ENCODE peak calls at places on chromosomes 6 and 20, in nine cellular contexts. W, H, C, T, D, E, S, L and R are unnamed samples.

GRCh38 chr20:10864076-10864672 is 190.4 kb upstream of the JAG1 start:
- DNase-seq in T (peak), E (peak), H (peak), L (no peak), D (peak), S (no peak), C (no peak), W (peak), R (peak)

GRCh38 chr6:52399511-52400315 is 20.4 kb upstream of the EFHC1 start:
- DNase-seq in H (no peak), W (peak), T (peak), C (no peak), D (peak), L (peak), S (peak), E (peak), R (peak)

GRCh38 chr20:32661820-32662528 is 11.8 kb downstream of the C20orf203 start:
- DNase-seq in W (no peak), S (no peak), D (no peak), H (no peak), L (no peak), E (no peak), T (no peak), C (no peak), R (no peak)

GRCh38 chr20:62413896-62414481 is 6.9 kb upstream of the CABLES2 start:
- DNase-seq in C (no peak), S (no peak), L (no peak), E (no peak), D (peak), W (no peak), T (no peak), H (no peak), R (no peak)

GRCh38 chr20:46218656-46219055 is 89.6 kb downstream of the CDH22 start:
- DNase-seq in D (no peak), E (no peak), H (no peak), C (no peak), S (no peak), W (no peak), T (no peak), L (no peak), R (no peak)

GRCh38 chr20:25382704-25383370 is 7.8 kb downstream of the ABHD12 start:
- DNase-seq in L (no peak), S (no peak), H (no peak), T (no peak), D (no peak), C (no peak), E (no peak), W (no peak), R (no peak)

GRCh38 chr6:56840467-56841371 is 114.2 kb upstream of the BEND6 start:
- DNase-seq in H (no peak), E (peak), L (peak), W (peak), D (peak), S (peak), T (peak), C (no peak), R (no peak)

GRCh38 chr20:62198496-62198895 is 15.7 kb downstream of the MTG2 start:
- DNase-seq in E (no peak), H (no peak), W (no peak), C (no peak), T (no peak), S (no peak), L (no peak), D (no peak), R (no peak)

GRCh38 chr6:38552136-38552535 is 87.6 kb downstream of the BTBD9 start:
- DNase-seq in E (no peak), H (no peak), T (no peak), D (no peak), C (no peak), S (no peak), W (no peak), L (no peak), R (no peak)

GRCh38 chr20:63695419-63696310 is 787 bp upstream of the TNFRSF6B start:
- DNase-seq in W (no peak), E (no peak), S (no peak), H (no peak), L (no peak), D (no peak), C (no peak), T (no peak), R (no peak)

GRCh38 chr20:63697357-63697867 is 960 bp downstream of the TNFRSF6B start:
- DNase-seq in L (no peak), H (no peak), W (no peak), T (no peak), C (no peak), D (no peak), E (peak), S (no peak), R (peak)

GRCh38 chr20:63696628-63697356 is at the start of gene TNFRSF6B:
- DNase-seq in E (no peak), D (no peak), H (no peak), S (peak), C (peak), L (no peak), T (no peak), W (no peak), R (peak)

GRCh38 chr20:63694596-63695418 is 1.6 kb upstream of the TNFRSF6B start:
- DNase-seq in C (no peak), T (no peak), E (no peak), D (no peak), H (no peak), S (no peak), W (no peak), L (no peak), R (peak)

GRCh38 chr20:63696311-63696627 is 183 bp upstream of the TNFRSF6B start:
- DNase-seq in L (no peak), C (no peak), D (no peak), T (peak), H (peak), W (peak), E (peak), S (no peak), R (peak)
- H3K4me2 ChIP-seq in L (no peak), C (peak), D (no peak), T (peak), H (peak), W (no peak), E (peak), S (no peak), R (no peak)

GRCh38 chr6:158938220-158938619 is 61.8 kb downstream of the RSPH3 start:
- DNase-seq in L (no peak), S (no peak), W (no peak), H (no peak), E (no peak), C (peak), D (no peak), T (no peak), R (no peak)
- H3K4me2 ChIP-seq in L (no peak), S (no peak), W (no peak), H (peak), E (no peak), C (no peak), D (peak), T (no peak), R (no peak)

DNA sequence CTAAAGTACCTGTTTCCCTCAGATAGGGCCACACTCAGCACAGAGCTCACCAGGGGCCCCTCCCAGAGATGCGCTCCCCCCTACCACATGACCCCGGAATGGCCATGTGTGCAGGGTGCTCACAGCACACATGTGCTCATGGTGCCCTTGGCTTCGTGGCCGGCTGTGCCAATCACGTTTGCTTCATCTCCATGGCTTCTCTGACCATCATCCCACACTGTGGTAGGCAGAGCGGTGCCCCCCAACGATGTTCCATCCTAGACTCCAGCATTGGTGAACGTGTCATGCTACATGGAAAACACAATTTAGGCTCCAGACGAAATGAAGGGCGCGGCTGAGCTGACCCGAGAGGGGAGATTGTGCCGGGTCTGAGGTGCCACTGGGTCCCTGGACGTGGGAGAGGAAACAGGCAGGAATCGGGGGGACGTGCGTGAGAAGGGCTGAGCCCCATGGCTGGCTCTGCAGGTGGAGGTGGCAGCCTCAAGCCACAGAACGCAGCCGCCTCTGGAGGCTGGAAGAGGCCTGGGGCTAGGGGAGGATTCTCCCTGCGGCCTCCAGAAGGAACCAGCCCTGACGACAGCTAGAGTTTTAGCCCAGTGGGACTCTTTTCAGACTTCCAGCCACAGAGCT is 126.5 kb downstream of the DLL1 start:
- DNase-seq in E (no peak), T (no peak), C (no peak), H (no peak), L (no peak), S (no peak), D (no peak), W (no peak), R (no peak)
- H3K4me2 ChIP-seq in E (no peak), T (no peak), C (no peak), H (no peak), L (no peak), S (no peak), D (no peak), W (no peak), R (no peak)

DNA sequence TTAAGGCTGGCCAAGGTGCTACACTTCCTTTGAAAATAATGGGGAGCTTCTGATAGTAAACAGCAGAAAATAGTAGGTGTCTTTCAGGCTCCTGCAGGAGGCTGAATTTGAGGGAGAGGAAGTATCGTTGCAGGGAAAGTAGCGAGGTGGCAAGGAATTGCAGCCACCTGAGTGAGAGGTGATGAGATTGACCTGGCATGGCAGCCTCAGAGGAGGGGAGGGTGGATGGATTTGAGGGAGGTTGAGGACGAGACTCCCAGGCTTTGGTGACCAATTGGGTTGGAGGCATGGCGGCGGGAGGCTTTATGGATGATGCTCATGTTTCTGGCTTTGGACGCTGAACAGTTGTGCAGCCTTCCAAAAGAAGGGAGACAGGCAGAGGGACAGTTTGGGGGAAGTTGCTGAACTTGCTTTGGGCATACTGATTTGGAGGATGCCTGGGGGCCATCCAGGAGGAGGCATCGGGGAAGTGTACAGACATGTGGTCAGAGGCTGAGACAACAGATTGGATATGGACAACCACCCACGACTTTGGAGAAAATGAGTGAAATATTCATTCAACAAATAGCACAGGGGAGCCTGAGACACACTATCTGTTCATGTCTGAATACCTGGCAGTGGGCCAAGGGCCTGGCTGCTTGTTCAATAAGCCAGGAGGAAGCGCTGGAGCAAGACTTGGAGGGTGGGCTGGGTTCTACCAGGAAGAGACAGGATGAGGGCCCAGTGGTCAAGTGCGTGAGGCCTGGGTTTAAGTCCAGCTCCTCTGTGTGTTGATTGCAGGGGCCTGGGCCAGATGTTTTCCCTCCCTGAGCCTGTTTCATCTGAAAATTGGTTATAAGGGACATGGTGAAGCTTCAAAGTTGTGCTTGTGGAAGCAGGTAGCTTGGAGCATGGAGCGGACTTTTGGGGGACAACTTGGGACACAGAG is 113.2 kb downstream of the CEBPB start:
- DNase-seq in H (no peak), E (no peak), T (peak), L (peak), W (peak), C (no peak), D (no peak), S (peak), R (no peak)
- H3K4me2 ChIP-seq in H (peak), E (no peak), T (peak), L (no peak), W (no peak), C (no peak), D (peak), S (no peak), R (peak)

GRCh38 chr20:14454296-14454695 is 116.9 kb upstream of the FLRT3 start:
- DNase-seq in W (peak), H (no peak), E (no peak), S (no peak), L (peak), D (no peak), C (no peak), T (no peak), R (no peak)

GRCh38 chr20:14449323-14449722 is 111.9 kb upstream of the FLRT3 start:
- DNase-seq in D (no peak), H (no peak), S (peak), T (no peak), C (no peak), L (peak), E (peak), W (peak), R (no peak)

GRCh38 chr20:14451458-14451857 is 114.0 kb upstream of the FLRT3 start:
- DNase-seq in W (no peak), L (no peak), C (no peak), S (no peak), D (no peak), T (no peak), H (no peak), E (no peak), R (no peak)

GRCh38 chr20:14453259-14453658 is 115.8 kb upstream of the FLRT3 start:
- DNase-seq in C (no peak), L (no peak), S (no peak), H (no peak), T (no peak), D (no peak), E (no peak), W (no peak), R (no peak)
- H3K4me2 ChIP-seq in C (no peak), L (no peak), S (no peak), H (no peak), T (no peak), D (no peak), E (no peak), W (no peak), R (no peak)

DNA sequence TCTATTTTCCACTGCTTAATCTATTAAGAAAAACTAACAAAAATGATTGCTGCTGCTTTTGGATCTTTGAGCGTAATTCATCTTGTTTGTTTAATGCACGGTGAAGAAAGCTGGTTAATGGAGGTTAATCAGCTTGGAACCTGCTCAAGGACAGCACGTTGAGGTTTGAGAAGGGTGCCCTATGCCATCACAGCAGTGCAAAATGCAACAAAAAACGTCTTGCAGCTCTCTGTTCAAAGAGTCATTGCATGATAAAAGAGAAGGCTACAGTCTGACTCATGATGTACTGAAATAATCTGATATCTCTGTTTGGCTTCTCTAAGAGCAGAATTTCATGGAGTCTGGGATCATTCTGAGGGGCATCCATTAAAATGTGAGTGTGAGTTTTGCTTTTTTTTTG is 80.6 kb upstream of the PREP start:
- DNase-seq in H (no peak), S (no peak), D (peak), C (no peak), L (peak), T (peak), W (peak), E (peak), R (no peak)
- H3K4me2 ChIP-seq in H (no peak), S (no peak), D (peak), C (no peak), L (peak), T (peak), W (peak), E (peak), R (no peak)

DNA sequence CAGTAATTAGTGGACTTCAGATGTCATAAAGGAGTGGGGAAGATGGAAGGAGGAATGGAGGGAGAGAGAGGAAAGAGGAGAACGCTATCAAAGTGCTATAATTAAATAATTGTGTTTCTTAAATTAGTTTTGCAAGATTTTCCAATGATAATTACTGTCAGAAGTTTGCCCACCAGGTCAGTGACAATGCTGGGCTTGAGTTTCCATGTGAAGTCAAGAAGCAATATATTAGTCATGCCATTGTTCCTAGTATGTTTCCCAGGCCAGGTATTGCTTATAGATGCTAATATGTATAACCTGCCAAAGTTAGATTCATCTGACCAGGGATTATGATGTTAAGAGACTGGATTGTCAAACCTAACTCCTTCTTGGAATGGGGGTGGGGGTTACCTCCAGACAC is 131.9 kb downstream of the GJA10 start:
- DNase-seq in T (no peak), D (no peak), C (no peak), L (no peak), E (peak), H (no peak), W (no peak), S (no peak), R (no peak)
- H3K4me2 ChIP-seq in T (peak), D (no peak), C (no peak), L (peak), E (no peak), H (peak), W (peak), S (no peak), R (no peak)